ENCODE peak calls at places on chromosomes 3 and 15, in four cellular contexts. One of them, this sample, is unnamed.

GRCh38 chr3:192516850-192517249 is 210.5 kb downstream of the FGF12 start:
- DNase-seq in H9: no peak
- DNase-seq in H1: no peak
- DNase-seq in mesendoderm: no peak
- DNase-seq in this sample: no peak

GRCh38 chr15:35851491-35851890 is 305.5 kb upstream of the DPH6 start:
- DNase-seq in H1: no peak
- DNase-seq in mesendoderm: no peak
- DNase-seq in H9: no peak
- DNase-seq in this sample: no peak

GRCh38 chr3:8713901-8714759 is 19.5 kb upstream of the CAV3 start:
- DNase-seq in H9: peak
- DNase-seq in mesendoderm: peak
- DNase-seq in H1: peak
- DNase-seq in this sample: no peak

GRCh38 chr3:11238880-11239279 is 33.3 kb upstream of the ATG7 start:
- DNase-seq in H1: no peak
- DNase-seq in H9: no peak
- DNase-seq in mesendoderm: no peak
- DNase-seq in this sample: peak

GRCh38 chr3:82834098-82834497 is 1072.7 kb upstream of the GBE1 start:
- DNase-seq in H1: no peak
- DNase-seq in mesendoderm: no peak
- DNase-seq in H9: no peak
- DNase-seq in this sample: no peak

GRCh38 chr3:167976880-167977498 is 118.7 kb downstream of the GOLIM4 start:
- DNase-seq in H9: no peak
- DNase-seq in mesendoderm: no peak
- DNase-seq in H1: no peak
- DNase-seq in this sample: no peak

GRCh38 chr3:64612916-64613526 is 74.8 kb downstream of the ADAMTS9 start:
- DNase-seq in mesendoderm: peak
- DNase-seq in H1: no peak
- DNase-seq in H9: no peak
- DNase-seq in this sample: no peak

GRCh38 chr3:155426524-155427230 is 133.2 kb upstream of the STRIT1 start:
- DNase-seq in H9: no peak
- DNase-seq in H1: no peak
- DNase-seq in mesendoderm: no peak
- DNase-seq in this sample: no peak

GRCh38 chr15:92011611-92012367 is 158.3 kb downstream of the SLCO3A1 start:
- DNase-seq in H1: no peak
- DNase-seq in H9: peak
- DNase-seq in mesendoderm: peak
- DNase-seq in this sample: no peak

GRCh38 chr3:182212479-182213076 is 500.9 kb downstream of the SOX2 start:
- DNase-seq in H9: peak
- DNase-seq in mesendoderm: peak
- DNase-seq in H1: no peak
- DNase-seq in this sample: peak

GRCh38 chr15:82789491-82789890 is 16.4 kb downstream of the FSD2 start:
- DNase-seq in mesendoderm: no peak
- DNase-seq in H1: no peak
- DNase-seq in H9: no peak
- DNase-seq in this sample: no peak

GRCh38 chr3:172546105-172546504 is 22.9 kb upstream of the TNFSF10 start:
- DNase-seq in H1: no peak
- DNase-seq in mesendoderm: no peak
- DNase-seq in H9: no peak
- DNase-seq in this sample: no peak

GRCh38 chr15:83310521-83311456 is 26.3 kb upstream of the BNC1 start:
- DNase-seq in H1: no peak
- DNase-seq in mesendoderm: no peak
- DNase-seq in H9: no peak
- DNase-seq in this sample: no peak

GRCh38 chr3:10194328-10195071 is 29.8 kb downstream of the IRAK2 start:
- DNase-seq in H9: no peak
- DNase-seq in H1: no peak
- DNase-seq in mesendoderm: no peak
- DNase-seq in this sample: no peak

GRCh38 chr15:70140031-70140542 is 42.4 kb upstream of the TLE3 start:
- DNase-seq in H1: no peak
- DNase-seq in mesendoderm: peak
- DNase-seq in H9: no peak
- DNase-seq in this sample: no peak

GRCh38 chr15:32993285-32993684 is 201.2 kb downstream of the FMN1 start:
- DNase-seq in H9: no peak
- DNase-seq in H1: no peak
- DNase-seq in mesendoderm: peak
- DNase-seq in this sample: no peak

GRCh38 chr15:84749111-84749991 is 959 bp downstream of the ZNF592 start:
- DNase-seq in mesendoderm: peak
- DNase-seq in H9: peak
- DNase-seq in H1: peak
- DNase-seq in this sample: no peak

GRCh38 chr15:39746176-39746575 is 36.5 kb downstream of the FSIP1 start:
- DNase-seq in H9: no peak
- DNase-seq in H1: no peak
- DNase-seq in mesendoderm: no peak
- DNase-seq in this sample: peak

DNA sequence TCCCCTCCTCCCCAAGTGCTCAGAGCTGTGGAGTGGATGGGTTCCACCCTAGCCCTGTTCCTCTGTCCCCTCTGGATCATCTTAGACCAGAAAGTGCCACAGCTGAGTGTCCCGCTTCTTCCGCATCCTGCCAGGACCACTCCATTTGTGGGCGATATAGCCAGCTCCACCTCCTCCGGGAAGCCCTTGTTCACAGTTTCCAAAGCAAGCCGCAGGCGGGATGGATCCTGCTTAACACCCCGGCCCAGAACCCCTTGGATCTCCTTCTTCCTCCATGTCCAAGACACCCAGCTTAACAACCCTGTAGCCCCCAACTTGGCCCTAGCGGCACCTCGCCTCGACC is 490 bp upstream of the ALAS1 start:
- DNase-seq in H1: no peak
- DNase-seq in mesendoderm: no peak
- DNase-seq in H9: no peak
- DNase-seq in this sample: no peak
- H3K23ac ChIP-seq in H1: no peak
- H3K23ac ChIP-seq in mesendoderm: no peak
- H3K23ac ChIP-seq in H9: no peak
- H3K23ac ChIP-seq in this sample: peak

GRCh38 chr3:53585042-53585441 is 90.6 kb downstream of the CACNA1D start:
- DNase-seq in H1: no peak
- DNase-seq in mesendoderm: no peak
- DNase-seq in H9: no peak
- DNase-seq in this sample: no peak

GRCh38 chr3:53583161-53583690 is 88.8 kb downstream of the CACNA1D start:
- DNase-seq in H1: no peak
- DNase-seq in H9: no peak
- DNase-seq in mesendoderm: no peak
- DNase-seq in this sample: no peak

GRCh38 chr3:53577486-53577885 is 83.1 kb downstream of the CACNA1D start:
- DNase-seq in H1: no peak
- DNase-seq in H9: no peak
- DNase-seq in mesendoderm: peak
- DNase-seq in this sample: no peak

GRCh38 chr3:53579636-53580035 is 85.2 kb downstream of the CACNA1D start:
- DNase-seq in H1: no peak
- DNase-seq in H9: no peak
- DNase-seq in mesendoderm: peak
- DNase-seq in this sample: no peak

GRCh38 chr3:53581671-53582070 is 87.3 kb downstream of the CACNA1D start:
- DNase-seq in H9: no peak
- DNase-seq in mesendoderm: no peak
- DNase-seq in H1: no peak
- DNase-seq in this sample: peak
- H4K5ac ChIP-seq in H9: no peak
- H4K5ac ChIP-seq in mesendoderm: no peak
- H4K5ac ChIP-seq in H1: no peak
- H4K5ac ChIP-seq in this sample: no peak

GRCh38 chr15:64909546-64909945 is 2.2 kb upstream of the ANKDD1A start:
- DNase-seq in mesendoderm: no peak
- DNase-seq in H9: no peak
- DNase-seq in H1: no peak
- DNase-seq in this sample: no peak

GRCh38 chr15:64915518-64916227 is 4.0 kb downstream of the ANKDD1A start:
- DNase-seq in H1: no peak
- DNase-seq in mesendoderm: peak
- DNase-seq in H9: peak
- DNase-seq in this sample: no peak

GRCh38 chr15:64911317-64912186 is at the start of gene ANKDD1A:
- DNase-seq in mesendoderm: peak
- DNase-seq in H9: peak
- DNase-seq in H1: peak
- DNase-seq in this sample: peak

GRCh38 chr15:64912926-64913325 is 1.2 kb downstream of the ANKDD1A start:
- DNase-seq in H9: no peak
- DNase-seq in mesendoderm: peak
- DNase-seq in H1: no peak
- DNase-seq in this sample: no peak

GRCh38 chr15:64912379-64912778 is 677 bp downstream of the ANKDD1A start:
- DNase-seq in mesendoderm: no peak
- DNase-seq in H9: no peak
- DNase-seq in H1: no peak
- DNase-seq in this sample: no peak
- H3K23ac ChIP-seq in mesendoderm: no peak
- H3K23ac ChIP-seq in H9: no peak
- H3K23ac ChIP-seq in H1: no peak
- H3K23ac ChIP-seq in this sample: no peak

DNA sequence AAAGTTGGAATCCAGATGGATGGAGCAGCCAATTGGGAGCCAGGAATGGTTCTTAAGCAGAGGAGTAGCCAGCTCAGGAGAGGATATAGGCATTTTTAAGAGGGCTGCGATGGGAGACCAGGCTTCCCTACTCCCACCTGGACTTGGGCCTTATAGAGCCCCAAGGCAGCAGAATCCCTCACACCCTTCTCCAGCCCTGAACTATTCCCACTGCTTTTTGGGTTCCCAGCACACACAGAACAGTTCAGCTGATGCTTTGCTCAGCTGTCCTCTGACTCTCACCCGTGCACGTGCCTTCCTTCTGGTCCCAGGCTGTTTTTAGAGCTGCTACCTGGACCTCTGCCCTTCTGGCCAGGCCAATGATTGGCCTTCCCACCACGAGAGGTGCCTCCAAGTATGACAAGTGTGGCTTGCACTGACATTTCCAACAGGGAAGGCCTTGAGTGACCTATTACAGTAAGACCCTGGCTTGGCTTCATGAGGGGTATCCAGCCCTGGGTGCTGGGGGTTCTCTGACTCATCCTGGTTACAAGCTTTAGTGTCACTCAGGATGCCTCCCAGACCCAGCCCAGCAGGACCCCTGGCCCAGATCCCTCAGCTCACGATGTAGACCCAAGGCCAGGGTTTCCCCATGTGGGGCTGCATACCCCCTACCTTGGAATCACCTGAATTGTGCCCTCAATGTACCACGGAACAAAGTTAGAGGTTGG is 25.2 kb downstream of the NOX5 start:
- DNase-seq in H9: no peak
- DNase-seq in H1: peak
- DNase-seq in mesendoderm: no peak
- DNase-seq in this sample: no peak
- H4K5ac ChIP-seq in H9: no peak
- H4K5ac ChIP-seq in H1: no peak
- H4K5ac ChIP-seq in mesendoderm: no peak
- H4K5ac ChIP-seq in this sample: no peak

GRCh38 chr15:101288905-101289513 is 6.0 kb downstream of the SNRPA1 start:
- DNase-seq in H1: no peak
- DNase-seq in H9: no peak
- DNase-seq in mesendoderm: peak
- DNase-seq in this sample: peak

GRCh38 chr15:101293122-101293521 is 1.9 kb downstream of the SNRPA1 start:
- DNase-seq in mesendoderm: no peak
- DNase-seq in H1: no peak
- DNase-seq in H9: no peak
- DNase-seq in this sample: no peak

GRCh38 chr15:101295607-101296225 is 668 bp upstream of the SNRPA1 start:
- DNase-seq in mesendoderm: no peak
- DNase-seq in H9: no peak
- DNase-seq in H1: no peak
- DNase-seq in this sample: peak

GRCh38 chr15:101296418-101297405 is 1.7 kb upstream of the SNRPA1 start:
- DNase-seq in H9: no peak
- DNase-seq in H1: no peak
- DNase-seq in mesendoderm: no peak
- DNase-seq in this sample: peak

GRCh38 chr15:101294731-101295606 is at the start of gene SNRPA1:
- DNase-seq in H1: peak
- DNase-seq in mesendoderm: peak
- DNase-seq in H9: peak
- DNase-seq in this sample: peak
- H3K23ac ChIP-seq in H1: no peak
- H3K23ac ChIP-seq in mesendoderm: no peak
- H3K23ac ChIP-seq in H9: no peak
- H3K23ac ChIP-seq in this sample: peak

GRCh38 chr3:115571413-115571812 is 51.9 kb upstream of the GAP43 start:
- DNase-seq in mesendoderm: no peak
- DNase-seq in H1: no peak
- DNase-seq in H9: no peak
- DNase-seq in this sample: no peak

GRCh38 chr3:115580566-115580965 is 42.7 kb upstream of the GAP43 start:
- DNase-seq in H1: no peak
- DNase-seq in H9: no peak
- DNase-seq in mesendoderm: no peak
- DNase-seq in this sample: no peak

GRCh38 chr3:115576325-115576724 is 47.0 kb upstream of the GAP43 start:
- DNase-seq in H1: no peak
- DNase-seq in mesendoderm: peak
- DNase-seq in H9: no peak
- DNase-seq in this sample: no peak

GRCh38 chr3:115581347-115582135 is 41.8 kb upstream of the GAP43 start:
- DNase-seq in mesendoderm: peak
- DNase-seq in H9: no peak
- DNase-seq in H1: no peak
- DNase-seq in this sample: peak

DNA sequence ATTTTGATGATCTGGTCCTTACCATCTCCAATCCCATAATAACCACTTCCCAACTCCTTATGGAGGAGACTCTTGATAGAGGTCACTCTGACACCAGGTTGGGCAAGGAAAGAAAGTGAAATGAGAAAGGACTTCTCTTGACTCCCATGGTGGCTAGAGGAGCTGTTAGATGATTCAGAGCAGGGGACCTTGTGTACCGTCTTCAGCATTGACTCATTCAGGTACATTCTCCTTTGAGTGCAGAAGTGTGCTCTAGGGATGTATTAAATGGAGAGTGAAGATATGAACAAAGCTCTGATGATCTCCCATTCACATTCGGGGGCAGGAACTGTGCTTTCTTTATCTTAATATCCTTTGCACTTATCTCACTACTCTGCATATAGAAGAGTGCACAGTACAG is 46.3 kb upstream of the GAP43 start:
- DNase-seq in mesendoderm: no peak
- DNase-seq in H1: no peak
- DNase-seq in H9: no peak
- DNase-seq in this sample: no peak
- H4K5ac ChIP-seq in mesendoderm: no peak
- H4K5ac ChIP-seq in H1: no peak
- H4K5ac ChIP-seq in H9: no peak
- H4K5ac ChIP-seq in this sample: no peak